ENCODE peak calls at places on chromosome 14, in seven cellular contexts. H is SK-N-SH, B is A549, R is H1, T is neural progenitor cell, K is endothelial cell of umbilical vein, S is fibroblast of lung. X is an unnamed sample. For H3K9me3, the result is how much of the 10 kb centered on the place peaks cover.

GRCh38 chr14:75273272-75274044 is 5.2 kb upstream of the FOS start:
- DNase-seq in B (no peak), S (peak), R (no peak), T (no peak), H (no peak), K (no peak), X (peak)

GRCh38 chr14:61406198-61406597 is 84.8 kb downstream of the PRKCH start:
- DNase-seq in S (no peak), B (no peak), R (no peak), K (no peak), H (peak), T (peak), X (no peak)

GRCh38 chr14:57244103-57244502 is 24.6 kb downstream of the EXOC5 start:
- DNase-seq in H (no peak), T (no peak), B (no peak), R (no peak), S (peak), K (no peak), X (no peak)

GRCh38 chr14:66395300-66395699 is 90.9 kb upstream of the CCDC196 start:
- DNase-seq in S (no peak), R (no peak), T (no peak), B (no peak), K (no peak), H (no peak), X (no peak)

GRCh38 chr14:50351016-50351415 is 38.9 kb downstream of the DMAC2L start:
- DNase-seq in R (no peak), T (no peak), S (no peak), B (no peak), K (peak), H (no peak), X (no peak)

GRCh38 chr14:104977681-104978647 is at the start of gene AHNAK2:
- DNase-seq in R (peak), S (peak), H (peak), K (peak), T (peak), B (peak), X (peak)

GRCh38 chr14:31992051-31992450 is 85.1 kb upstream of the ARHGAP5 start:
- DNase-seq in S (peak), K (no peak), B (peak), T (no peak), H (no peak), R (no peak), X (peak)

GRCh38 chr14:23353433-23353780 is 720 bp upstream of the SLC22A17 start:
- DNase-seq in S (no peak), B (no peak), T (no peak), R (no peak), K (no peak), H (no peak), X (no peak)

GRCh38 chr14:62420853-62421252 is 624.4 kb downstream of the KCNH5 start:
- DNase-seq in K (no peak), R (no peak), S (no peak), H (no peak), T (no peak), B (no peak), X (peak)

GRCh38 chr14:63295991-63296630 is 22.6 kb downstream of the GPHB5 start:
- DNase-seq in K (peak), S (no peak), T (no peak), H (no peak), B (no peak), R (no peak), X (no peak)

GRCh38 chr14:23033801-23034497 is 751 bp downstream of the PSMB5 start:
- DNase-seq in H (no peak), T (no peak), B (no peak), K (no peak), S (no peak), R (no peak), X (no peak)

GRCh38 chr14:41875113-41875512 is 268.4 kb downstream of the LRFN5 start:
- DNase-seq in T (no peak), H (no peak), B (no peak), K (no peak), R (no peak), S (no peak), X (no peak)

GRCh38 chr14:104421401-104421821 is 158.2 kb upstream of the C14orf180 start:
- DNase-seq in H (peak), K (no peak), R (no peak), B (no peak), S (no peak), T (no peak), X (no peak)

GRCh38 chr14:77201696-77202095 is 20.1 kb downstream of the TMEM63C start:
- DNase-seq in S (no peak), R (no peak), T (no peak), B (no peak), H (no peak), K (no peak), X (no peak)

GRCh38 chr14:68976160-68977067 is 2.7 kb downstream of the ACTN1 start:
- DNase-seq in R (no peak), B (no peak), T (no peak), K (peak), H (peak), S (peak), X (peak)

GRCh38 chr14:96268426-96269358 is 12.7 kb downstream of the BDKRB1 start:
- DNase-seq in R (no peak), B (peak), S (peak), K (no peak), T (no peak), H (no peak), X (peak)

GRCh38 chr14:61472025-61472672 is 150.8 kb downstream of the PRKCH start:
- DNase-seq in H (peak), R (no peak), B (peak), T (no peak), S (peak), K (peak), X (peak)

GRCh38 chr14:100271247-100271939 is 32.4 kb downstream of the YY1 start:
- DNase-seq in B (peak), H (no peak), R (no peak), S (peak), K (peak), T (no peak), X (peak)
- TF ChIP-seq CTCF in B (peak), H (peak), R (no peak), S (no peak), K (peak), T (peak), X (peak)

GRCh38 chr14:93330609-93331000 is 2.2 kb downstream of the BTBD7 start:
- DNase-seq in B (no peak), K (no peak), S (no peak), T (no peak), H (no peak), R (no peak), X (no peak)
- H3K4me2 ChIP-seq in B (peak), K (peak), S (no peak), T (peak), H (peak), R (no peak), X (peak)

DNA sequence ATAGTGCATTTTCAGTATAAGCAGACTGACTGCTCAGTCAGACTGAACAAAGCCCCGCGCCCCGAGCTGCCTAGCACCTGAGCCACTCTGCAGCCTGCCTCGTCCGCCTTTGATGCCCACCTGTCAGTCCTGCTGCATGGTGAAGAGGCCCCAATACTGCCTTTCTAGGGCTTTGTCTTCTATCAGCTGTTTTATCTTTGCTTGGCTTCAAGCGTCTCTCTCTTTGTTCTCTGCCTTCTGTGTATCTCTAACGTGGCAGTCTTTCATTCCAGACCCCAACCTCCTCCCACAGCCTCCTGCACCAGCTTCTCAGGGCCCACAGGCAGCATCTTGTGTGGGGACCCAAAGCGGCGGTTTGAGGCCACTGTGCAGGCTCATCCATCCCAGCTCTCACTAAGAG is 1001.0 kb downstream of the VRK1 start:
- DNase-seq in K (no peak), S (no peak), B (no peak), T (no peak), H (no peak), R (no peak), X (no peak)
- H3K9me3 ChIP-seq in K (under half), S (under half), B (under half), T (under half), H (under half), R (under half), X (under half)

GRCh38 chr14:51566831-51567582 is 84.7 kb upstream of the FRMD6 start:
- DNase-seq in S (no peak), R (no peak), K (no peak), T (no peak), H (no peak), B (no peak), X (no peak)
- TF ChIP-seq CTCF in S (no peak), R (no peak), K (no peak), T (no peak), H (no peak), B (no peak), X (no peak)

GRCh38 chr14:89146291-89146690 is 270.7 kb downstream of the FOXN3 start:
- DNase-seq in S (peak), R (no peak), B (no peak), T (no peak), K (no peak), H (no peak), X (no peak)
- H3K4me2 ChIP-seq in S (no peak), R (no peak), B (no peak), T (no peak), K (no peak), H (no peak), X (no peak)

GRCh38 chr14:27660683-27661082 is 1062.8 kb upstream of the NOVA1 start:
- DNase-seq in H (no peak), B (no peak), R (no peak), K (no peak), T (no peak), S (no peak), X (no peak)
- H3K9me3 ChIP-seq in H (under half), B (under half), R (under half), K (under half), T (under half), S (under half), X (under half)

X was measured in hepatocyte.